ENCODE peak calls at places on chromosomes 4 and X, in five cellular contexts. K is left ventricle myocardium inferior, F is prostate gland, X is GM23338, O is heart right ventricle. R is an unnamed sample. For H3K4me1, the result is how much of the 10 kb centered on the place peaks cover.

GRCh38 chr4:13989496-13989895 is 362.0 kb upstream of the BOD1L1 start:
- DNase-seq in K (no peak), F (no peak), X (no peak), O (no peak), R (no peak)

GRCh38 chrX:43677993-43678392 is 21.9 kb downstream of the MAOA start:
- DNase-seq in K (no peak), F (no peak), X (no peak), O (no peak), R (peak)

GRCh38 chrX:110145854-110146253 is 142.9 kb downstream of the TMEM164 start:
- DNase-seq in K (no peak), F (no peak), X (peak), O (no peak), R (peak)

GRCh38 chr4:108080752-108081151 is 88.0 kb downstream of the LEF1 start:
- DNase-seq in K (no peak), F (no peak), X (no peak), O (no peak), R (no peak)

GRCh38 chr4:94695389-94695788 is 62.4 kb upstream of the BMPR1B start:
- DNase-seq in K (no peak), F (no peak), X (no peak), O (no peak), R (no peak)

GRCh38 chr4:18388029-18388428 is 366.5 kb upstream of the LCORL start:
- DNase-seq in K (no peak), F (no peak), X (peak), O (no peak), R (no peak)

GRCh38 chrX:51461053-51462050 is 35.0 kb downstream of the NUDT11 start:
- DNase-seq in K (no peak), F (no peak), X (peak), O (no peak), R (no peak)

GRCh38 chrX:110786486-110786885 is 9.1 kb downstream of the CHRDL1 start:
- DNase-seq in K (no peak), F (no peak), X (no peak), O (no peak), R (no peak)

GRCh38 chr4:123234966-123235365 is 161.6 kb upstream of the SPRY1 start:
- DNase-seq in K (no peak), F (no peak), X (no peak), O (no peak), R (no peak)

GRCh38 chr4:87093443-87094123 is 126.8 kb downstream of the KLHL8 start:
- DNase-seq in K (no peak), F (peak), X (peak), O (no peak), R (no peak)

GRCh38 chr4:34181311-34181808 is 2063.0 kb downstream of the ARAP2 start:
- DNase-seq in K (no peak), F (no peak), X (no peak), O (no peak), R (no peak)

GRCh38 chrX:155216940-155217450 is 735 bp downstream of the VBP1 start:
- DNase-seq in K (no peak), F (no peak), X (peak), O (no peak), R (no peak)

GRCh38 chr4:98659106-98659592 is 738 bp upstream of the TSPAN5 start:
- DNase-seq in K (no peak), F (no peak), X (peak), O (no peak), R (peak)

GRCh38 chrX:39450578-39450977 is 647.2 kb downstream of the BCOR start:
- DNase-seq in K (no peak), F (no peak), X (peak), O (no peak), R (no peak)

GRCh38 chr4:160510925-160511324 is 1408.0 kb downstream of the RAPGEF2 start:
- DNase-seq in K (no peak), F (no peak), X (no peak), O (no peak), R (no peak)

GRCh38 chr4:41611881-41612871 is 74.2 kb downstream of the LIMCH1 start:
- DNase-seq in K (peak), F (peak), X (peak), O (peak), R (peak)

GRCh38 chr4:55321707-55322264 is 24.3 kb upstream of the SRD5A3 start:
- DNase-seq in K (peak), F (peak), X (peak), O (no peak), R (peak)

GRCh38 chr4:86909945-86910344 is 17.7 kb upstream of the C4orf36 start:
- DNase-seq in K (no peak), F (no peak), X (no peak), O (no peak), R (no peak)

GRCh38 chr4:185772391-185773093 is 39.5 kb downstream of the SORBS2 start:
- DNase-seq in K (no peak), F (no peak), X (no peak), O (no peak), R (no peak)

GRCh38 chrX:122583526-122583925 is 600.6 kb upstream of the GRIA3 start:
- DNase-seq in K (no peak), F (no peak), X (no peak), O (no peak), R (no peak)

GRCh38 chr4:127782275-127783025 is at the start of gene HSPA4L:
- DNase-seq in K (peak), F (no peak), X (peak), O (peak), R (peak)

GRCh38 chr4:118173956-118174355 is 139.7 kb downstream of the NDST3 start:
- DNase-seq in K (no peak), F (no peak), X (no peak), O (no peak), R (no peak)

GRCh38 chr4:77564231-77564630 is 41.4 kb upstream of the CXCL13 start:
- DNase-seq in K (no peak), F (peak), X (no peak), O (no peak), R (no peak)

GRCh38 chr4:86816463-86817107 is 32.6 kb downstream of the SLC10A6 start:
- DNase-seq in K (peak), F (no peak), X (no peak), O (peak), R (no peak)

GRCh38 chrX:69285401-69285871 is 120.2 kb upstream of the PJA1 start:
- DNase-seq in K (peak), F (peak), X (no peak), O (peak), R (peak)

GRCh38 chrX:69287025-69287540 is 121.8 kb upstream of the PJA1 start:
- DNase-seq in K (no peak), F (no peak), X (no peak), O (no peak), R (no peak)

GRCh38 chrX:69284491-69284890 is 119.2 kb upstream of the PJA1 start:
- DNase-seq in K (no peak), F (no peak), X (no peak), O (no peak), R (no peak)

GRCh38 chrX:69286546-69286906 is 121.3 kb upstream of the PJA1 start:
- DNase-seq in K (no peak), F (no peak), X (no peak), O (no peak), R (no peak)

GRCh38 chrX:69285881-69286545 is 120.8 kb upstream of the PJA1 start:
- DNase-seq in K (peak), F (peak), X (peak), O (peak), R (peak)
- H3K4me3 ChIP-seq in K (peak), F (peak), X (peak), O (peak), R (no peak)

GRCh38 chr4:145732895-145733880 is 53.2 kb downstream of the C4orf51 start:
- DNase-seq in K (peak), F (peak), X (peak), O (peak), R (peak)
- TF ChIP-seq CTCF in K (peak), F (peak), X (no peak), O (no peak), R (no peak)

DNA sequence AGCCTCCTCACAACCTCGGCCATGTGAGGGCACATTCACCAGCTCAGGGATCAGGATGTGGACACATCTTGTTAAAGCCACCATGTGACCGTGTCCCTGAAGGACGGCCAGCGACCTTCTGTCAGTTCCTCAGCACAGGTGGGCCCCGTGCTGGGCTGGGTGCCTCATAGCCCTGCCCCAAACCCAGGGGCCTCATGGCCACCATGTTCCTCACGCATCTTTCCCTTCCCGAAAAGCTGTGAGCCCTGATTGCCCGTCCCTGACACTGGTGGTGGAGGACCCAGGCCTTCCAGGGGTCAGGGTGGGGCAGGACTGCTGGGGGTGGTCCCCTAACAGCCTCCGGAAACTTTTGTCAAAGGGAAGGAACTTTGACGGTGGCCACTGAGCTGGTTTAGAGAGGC is 60.1 kb upstream of the ADRA2C start:
- DNase-seq in K (peak), F (no peak), X (no peak), O (no peak), R (peak)
- H3K4me1 ChIP-seq in K (under half), F (under half), X (under half), O (under half), R (under half)

GRCh38 chrX:6199519-6199918 is 29.1 kb downstream of the NLGN4X start:
- DNase-seq in K (no peak), F (no peak), X (no peak), O (no peak), R (no peak)

DNA sequence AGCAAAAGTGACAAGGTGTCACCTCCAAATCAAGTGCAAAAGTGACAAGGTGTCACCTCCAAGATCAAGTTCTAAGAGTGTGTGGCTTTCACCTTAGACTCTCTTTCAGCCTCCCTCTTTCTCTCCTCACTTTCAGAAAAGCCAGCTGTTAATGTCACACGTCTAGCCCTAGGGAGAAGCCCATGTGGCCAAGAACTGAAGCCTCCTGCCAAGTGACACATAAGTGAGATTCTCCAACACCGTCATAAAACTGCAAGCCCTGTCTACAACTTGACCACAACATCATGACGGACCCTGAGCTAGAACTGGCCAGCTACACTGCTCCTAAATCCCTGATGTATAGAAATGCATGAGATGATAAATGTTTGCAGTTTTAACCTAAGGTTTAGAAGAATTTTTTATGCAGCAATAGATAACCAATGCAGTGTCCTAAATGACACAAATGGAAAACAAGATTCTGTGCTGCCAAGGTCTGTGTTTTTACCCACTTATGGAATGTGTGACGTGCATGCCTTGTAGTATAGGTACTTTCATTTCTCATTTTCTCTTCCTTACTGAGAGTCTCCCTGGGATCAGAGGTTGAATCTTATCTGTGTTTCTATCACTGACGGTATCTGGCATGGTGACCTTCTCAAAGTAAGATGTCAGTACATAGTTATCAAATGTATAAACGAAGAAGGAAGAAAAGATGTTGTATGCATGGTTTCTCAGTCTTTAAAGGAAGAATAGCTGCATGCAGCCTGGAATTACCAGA is 25.0 kb downstream of the NLGN4X start:
- DNase-seq in K (no peak), F (no peak), X (no peak), O (no peak), R (no peak)
- H3K4me3 ChIP-seq in K (no peak), F (no peak), X (no peak), O (no peak), R (no peak)

GRCh38 chrX:131217878-131218486 is 71.1 kb downstream of the IGSF1 start:
- DNase-seq in K (no peak), F (no peak), X (no peak), O (no peak), R (no peak)
- TF ChIP-seq CTCF in K (no peak), F (no peak), X (no peak), O (no peak), R (no peak)

GRCh38 chrX:30590368-30590767 is 12.8 kb upstream of the TASL start:
- DNase-seq in K (no peak), F (no peak), X (no peak), O (no peak), R (no peak)
- H3K4me1 ChIP-seq in K (under half), F (under half), X (under half), O (under half), R (under half)

R was measured in mucosa of descending colon.